ENCODE peak calls at places on chromosomes 12 and 14, in seven cellular contexts. One of them, this sample, is unnamed.
A peak's percentile ranks its signal among the peaks of the same experiment; 100 is the strongest.

GRCh38 chr12:24853588-24853987 is 95.3 kb downstream of the BCAT1 start:
- DNase-seq in EL: peak; percentile 75
- DNase-seq in OCI-LY7: no peak
- DNase-seq in Panc1: no peak
- DNase-seq in neuronal stem cell: no peak
- DNase-seq in effector memory CD4-positive, alpha-beta T cell: no peak
- DNase-seq in stimulated activated CD4-positive, alpha-beta T cell treated with anti-CD3 and anti-CD28 coated beads, Interleukin-1b, Interleukin-23, amount 100 ng/mL, for 24 hours: no peak
- DNase-seq in this sample: no peak

GRCh38 chr12:89236237-89236636 is 116.1 kb downstream of the DUSP6 start:
- DNase-seq in EL: peak; percentile 18
- DNase-seq in OCI-LY7: no peak
- DNase-seq in Panc1: no peak
- DNase-seq in neuronal stem cell: no peak
- DNase-seq in effector memory CD4-positive, alpha-beta T cell: no peak
- DNase-seq in stimulated activated CD4-positive, alpha-beta T cell treated with anti-CD3 and anti-CD28 coated beads, Interleukin-1b, Interleukin-23, amount 100 ng/mL, for 24 hours: no peak
- DNase-seq in this sample: no peak

GRCh38 chr12:48865141-48865440 is 579 bp downstream of the RND1 start:
- DNase-seq in EL: no peak
- DNase-seq in OCI-LY7: peak; percentile 54
- DNase-seq in Panc1: no peak
- DNase-seq in neuronal stem cell: no peak
- DNase-seq in effector memory CD4-positive, alpha-beta T cell: no peak
- DNase-seq in stimulated activated CD4-positive, alpha-beta T cell treated with anti-CD3 and anti-CD28 coated beads, Interleukin-1b, Interleukin-23, amount 100 ng/mL, for 24 hours: no peak
- DNase-seq in this sample: no peak

GRCh38 chr12:990308-990648 is 745 bp upstream of the ERC1 start:
- DNase-seq in EL: peak; percentile 73
- DNase-seq in OCI-LY7: peak; percentile 74
- DNase-seq in Panc1: no peak
- DNase-seq in neuronal stem cell: no peak
- DNase-seq in effector memory CD4-positive, alpha-beta T cell: peak; percentile 2
- DNase-seq in stimulated activated CD4-positive, alpha-beta T cell treated with anti-CD3 and anti-CD28 coated beads, Interleukin-1b, Interleukin-23, amount 100 ng/mL, for 24 hours: peak; percentile 32
- DNase-seq in this sample: no peak

GRCh38 chr12:117743746-117744145 is 225.0 kb downstream of the KSR2 start:
- DNase-seq in EL: no peak
- DNase-seq in OCI-LY7: no peak
- DNase-seq in Panc1: no peak
- DNase-seq in neuronal stem cell: no peak
- DNase-seq in effector memory CD4-positive, alpha-beta T cell: no peak
- DNase-seq in stimulated activated CD4-positive, alpha-beta T cell treated with anti-CD3 and anti-CD28 coated beads, Interleukin-1b, Interleukin-23, amount 100 ng/mL, for 24 hours: no peak
- DNase-seq in this sample: no peak

GRCh38 chr14:75088566-75089373 is 19.3 kb downstream of the ZC2HC1C start:
- DNase-seq in EL: peak; percentile 60
- DNase-seq in OCI-LY7: peak; percentile 63
- DNase-seq in Panc1: peak; percentile 41
- DNase-seq in neuronal stem cell: peak; percentile 33
- DNase-seq in effector memory CD4-positive, alpha-beta T cell: no peak
- DNase-seq in stimulated activated CD4-positive, alpha-beta T cell treated with anti-CD3 and anti-CD28 coated beads, Interleukin-1b, Interleukin-23, amount 100 ng/mL, for 24 hours: peak; percentile 12
- DNase-seq in this sample: peak; percentile 80

GRCh38 chr14:91127411-91127810 is 13.5 kb downstream of the DGLUCY start:
- DNase-seq in EL: no peak
- DNase-seq in OCI-LY7: no peak
- DNase-seq in Panc1: no peak
- DNase-seq in neuronal stem cell: no peak
- DNase-seq in effector memory CD4-positive, alpha-beta T cell: no peak
- DNase-seq in stimulated activated CD4-positive, alpha-beta T cell treated with anti-CD3 and anti-CD28 coated beads, Interleukin-1b, Interleukin-23, amount 100 ng/mL, for 24 hours: no peak
- DNase-seq in this sample: no peak

GRCh38 chr12:116207274-116207673 is 70.2 kb downstream of the MED13L start:
- DNase-seq in EL: no peak
- DNase-seq in OCI-LY7: no peak
- DNase-seq in Panc1: no peak
- DNase-seq in neuronal stem cell: no peak
- DNase-seq in effector memory CD4-positive, alpha-beta T cell: no peak
- DNase-seq in stimulated activated CD4-positive, alpha-beta T cell treated with anti-CD3 and anti-CD28 coated beads, Interleukin-1b, Interleukin-23, amount 100 ng/mL, for 24 hours: no peak
- DNase-seq in this sample: no peak

GRCh38 chr14:101223147-101223546 is 319.6 kb upstream of the RTL1 start:
- DNase-seq in EL: no peak
- DNase-seq in OCI-LY7: no peak
- DNase-seq in Panc1: no peak
- DNase-seq in neuronal stem cell: peak; percentile 70
- DNase-seq in effector memory CD4-positive, alpha-beta T cell: no peak
- DNase-seq in stimulated activated CD4-positive, alpha-beta T cell treated with anti-CD3 and anti-CD28 coated beads, Interleukin-1b, Interleukin-23, amount 100 ng/mL, for 24 hours: no peak
- DNase-seq in this sample: no peak

GRCh38 chr14:88522393-88522792 is 32.4 kb downstream of the PTPN21 start:
- DNase-seq in EL: no peak
- DNase-seq in OCI-LY7: no peak
- DNase-seq in Panc1: no peak
- DNase-seq in neuronal stem cell: no peak
- DNase-seq in effector memory CD4-positive, alpha-beta T cell: no peak
- DNase-seq in stimulated activated CD4-positive, alpha-beta T cell treated with anti-CD3 and anti-CD28 coated beads, Interleukin-1b, Interleukin-23, amount 100 ng/mL, for 24 hours: no peak
- DNase-seq in this sample: no peak

GRCh38 chr12:47080725-47081502 is 1.2 kb upstream of the AMIGO2 start:
- DNase-seq in EL: peak; percentile 56
- DNase-seq in OCI-LY7: no peak
- DNase-seq in Panc1: no peak
- DNase-seq in neuronal stem cell: no peak
- DNase-seq in effector memory CD4-positive, alpha-beta T cell: peak; percentile 32
- DNase-seq in stimulated activated CD4-positive, alpha-beta T cell treated with anti-CD3 and anti-CD28 coated beads, Interleukin-1b, Interleukin-23, amount 100 ng/mL, for 24 hours: peak; percentile 59
- DNase-seq in this sample: no peak

GRCh38 chr14:44895716-44896115 is 66.0 kb downstream of the KLHL28 start:
- DNase-seq in EL: peak; percentile 91
- DNase-seq in OCI-LY7: no peak
- DNase-seq in Panc1: no peak
- DNase-seq in neuronal stem cell: no peak
- DNase-seq in effector memory CD4-positive, alpha-beta T cell: no peak
- DNase-seq in stimulated activated CD4-positive, alpha-beta T cell treated with anti-CD3 and anti-CD28 coated beads, Interleukin-1b, Interleukin-23, amount 100 ng/mL, for 24 hours: no peak
- DNase-seq in this sample: no peak